ENCODE peak calls at places on chromosomes 12 and 14, in five cellular contexts. X is activated naive CD4-positive, alpha-beta T cell; V is Caki2; B is activated gamma-delta T cell treated with anti-CD3 and anti-CD28 coated beads, Interleukin-2, amount 50 U/mL, for 16 hours; W is HFFc6. T is an unnamed sample.

GRCh38 chr12:89988156-89988555 is 279.5 kb upstream of the ATP2B1 start:
- DNase-seq in V (no peak), X (no peak), W (peak), B (no peak), T (no peak)

GRCh38 chr12:131390408-131391100 is 320.3 kb upstream of the SFSWAP start:
- DNase-seq in B (no peak), X (no peak), V (peak), W (no peak), T (peak)

GRCh38 chr14:89226789-89227489 is 190.1 kb downstream of the FOXN3 start:
- DNase-seq in W (no peak), X (no peak), B (no peak), V (no peak), T (no peak)

GRCh38 chr12:93571360-93571853 is 1.1 kb upstream of the SOCS2 start:
- DNase-seq in W (peak), X (peak), B (no peak), V (peak), T (no peak)

GRCh38 chr12:113413488-113413939 is 8.7 kb upstream of the SDSL start:
- DNase-seq in V (peak), B (no peak), W (no peak), X (no peak), T (no peak)

GRCh38 chr14:94112513-94113060 is 2.1 kb downstream of the IFI27 start:
- DNase-seq in X (no peak), V (no peak), B (no peak), W (no peak), T (peak)

GRCh38 chr12:114944736-114945135 is 260.8 kb upstream of the TBX3 start:
- DNase-seq in W (no peak), X (no peak), V (no peak), B (no peak), T (no peak)

GRCh38 chr14:86296173-86296572 is 766.2 kb downstream of the FLRT2 start:
- DNase-seq in X (no peak), W (peak), B (no peak), V (peak), T (no peak)

GRCh38 chr12:106140223-106140986 is 1.7 kb upstream of the NUAK1 start:
- DNase-seq in B (no peak), V (no peak), X (no peak), W (no peak), T (no peak)

GRCh38 chr14:85565862-85566296 is 35.9 kb downstream of the FLRT2 start:
- DNase-seq in W (peak), V (peak), B (no peak), X (no peak), T (no peak)

GRCh38 chr12:58608711-58609110 is 311.6 kb downstream of the LRIG3 start:
- DNase-seq in W (no peak), B (no peak), X (no peak), V (no peak), T (no peak)

GRCh38 chr12:132633398-132633797 is 14.8 kb downstream of the P2RX2 start:
- DNase-seq in B (no peak), V (no peak), X (no peak), W (no peak), T (no peak)

GRCh38 chr12:6826734-6827436 is 1.3 kb upstream of the P3H3 start:
- DNase-seq in X (no peak), W (no peak), V (no peak), B (no peak), T (peak)

GRCh38 chr12:38614171-38614570 is 291.2 kb downstream of the CPNE8 start:
- DNase-seq in X (no peak), W (no peak), B (no peak), V (no peak), T (no peak)

GRCh38 chr12:71130670-71131069 is 27.1 kb downstream of the TSPAN8 start:
- DNase-seq in V (no peak), B (no peak), X (no peak), W (no peak), T (no peak)

GRCh38 chr12:114670257-114670955 is 13.6 kb downstream of the TBX3 start:
- DNase-seq in X (no peak), W (no peak), B (no peak), V (no peak), T (no peak)

GRCh38 chr14:77541905-77542304 is 43.3 kb upstream of the ISM2 start:
- DNase-seq in W (no peak), X (no peak), V (no peak), B (no peak), T (no peak)

GRCh38 chr12:1013618-1014489 is 22.8 kb downstream of the ERC1 start:
- DNase-seq in W (peak), X (no peak), B (no peak), V (peak), T (no peak)